ENCODE peak calls at places on chromosomes 1 and 21, in ten cellular contexts. One of them, this sample, is unnamed.

GRCh38 chr1:63784489-63785390 is 10.9 kb downstream of the ROR1 start:
- DNase-seq in psoas muscle: no peak
- DNase-seq in cardiac muscle cell: peak
- DNase-seq in NCI-H2171 treated with DMSO at 0.1 percent for 48 hours: peak
- DNase-seq in CD4-positive, alpha-beta memory T cell: no peak
- DNase-seq in IMR-90: no peak
- DNase-seq in caudate nucleus: no peak
- DNase-seq in HepG2: no peak
- DNase-seq in Panc1: no peak
- DNase-seq in progenitor cell of endocrine pancreas: no peak
- DNase-seq in this sample: peak

GRCh38 chr1:202683029-202683428 is 27.2 kb downstream of the SYT2 start:
- DNase-seq in progenitor cell of endocrine pancreas: no peak
- DNase-seq in IMR-90: no peak
- DNase-seq in Panc1: no peak
- DNase-seq in psoas muscle: no peak
- DNase-seq in cardiac muscle cell: no peak
- DNase-seq in caudate nucleus: no peak
- DNase-seq in CD4-positive, alpha-beta memory T cell: no peak
- DNase-seq in HepG2: no peak
- DNase-seq in NCI-H2171 treated with DMSO at 0.1 percent for 48 hours: no peak
- DNase-seq in this sample: no peak

GRCh38 chr1:247110627-247111258 is 6.6 kb upstream of the ZNF669 start:
- DNase-seq in HepG2: no peak
- DNase-seq in psoas muscle: no peak
- DNase-seq in CD4-positive, alpha-beta memory T cell: peak
- DNase-seq in Panc1: no peak
- DNase-seq in NCI-H2171 treated with DMSO at 0.1 percent for 48 hours: no peak
- DNase-seq in IMR-90: peak
- DNase-seq in cardiac muscle cell: no peak
- DNase-seq in progenitor cell of endocrine pancreas: no peak
- DNase-seq in caudate nucleus: no peak
- DNase-seq in this sample: no peak

GRCh38 chr1:3948344-3948743 is 48.3 kb upstream of the C1orf174 start:
- DNase-seq in Panc1: no peak
- DNase-seq in IMR-90: no peak
- DNase-seq in CD4-positive, alpha-beta memory T cell: no peak
- DNase-seq in NCI-H2171 treated with DMSO at 0.1 percent for 48 hours: no peak
- DNase-seq in caudate nucleus: no peak
- DNase-seq in progenitor cell of endocrine pancreas: no peak
- DNase-seq in HepG2: no peak
- DNase-seq in cardiac muscle cell: no peak
- DNase-seq in psoas muscle: no peak
- DNase-seq in this sample: no peak

GRCh38 chr1:151825811-151826660 is 5.6 kb downstream of the RORC start:
- DNase-seq in NCI-H2171 treated with DMSO at 0.1 percent for 48 hours: no peak
- DNase-seq in HepG2: no peak
- DNase-seq in cardiac muscle cell: no peak
- DNase-seq in caudate nucleus: no peak
- DNase-seq in progenitor cell of endocrine pancreas: no peak
- DNase-seq in psoas muscle: no peak
- DNase-seq in CD4-positive, alpha-beta memory T cell: no peak
- DNase-seq in Panc1: no peak
- DNase-seq in IMR-90: no peak
- DNase-seq in this sample: no peak

GRCh38 chr21:33969600-33969999 is 54.0 kb upstream of the ATP5PO start:
- DNase-seq in Panc1: no peak
- DNase-seq in IMR-90: no peak
- DNase-seq in cardiac muscle cell: no peak
- DNase-seq in NCI-H2171 treated with DMSO at 0.1 percent for 48 hours: no peak
- DNase-seq in CD4-positive, alpha-beta memory T cell: no peak
- DNase-seq in caudate nucleus: no peak
- DNase-seq in progenitor cell of endocrine pancreas: no peak
- DNase-seq in HepG2: peak
- DNase-seq in psoas muscle: no peak
- DNase-seq in this sample: no peak

GRCh38 chr1:226438007-226438406 is 30.1 kb upstream of the PARP1 start:
- DNase-seq in HepG2: peak
- DNase-seq in caudate nucleus: no peak
- DNase-seq in Panc1: no peak
- DNase-seq in NCI-H2171 treated with DMSO at 0.1 percent for 48 hours: peak
- DNase-seq in cardiac muscle cell: no peak
- DNase-seq in psoas muscle: no peak
- DNase-seq in CD4-positive, alpha-beta memory T cell: no peak
- DNase-seq in IMR-90: no peak
- DNase-seq in progenitor cell of endocrine pancreas: no peak
- DNase-seq in this sample: peak

GRCh38 chr1:162417650-162418049 is 5.7 kb upstream of the SH2D1B start:
- DNase-seq in Panc1: no peak
- DNase-seq in caudate nucleus: no peak
- DNase-seq in psoas muscle: no peak
- DNase-seq in NCI-H2171 treated with DMSO at 0.1 percent for 48 hours: no peak
- DNase-seq in IMR-90: no peak
- DNase-seq in HepG2: no peak
- DNase-seq in progenitor cell of endocrine pancreas: no peak
- DNase-seq in CD4-positive, alpha-beta memory T cell: no peak
- DNase-seq in cardiac muscle cell: no peak
- DNase-seq in this sample: no peak

GRCh38 chr1:185046639-185047038 is 1.3 kb downstream of the RNF2 start:
- DNase-seq in CD4-positive, alpha-beta memory T cell: no peak
- DNase-seq in progenitor cell of endocrine pancreas: no peak
- DNase-seq in cardiac muscle cell: no peak
- DNase-seq in psoas muscle: no peak
- DNase-seq in NCI-H2171 treated with DMSO at 0.1 percent for 48 hours: no peak
- DNase-seq in Panc1: no peak
- DNase-seq in caudate nucleus: no peak
- DNase-seq in IMR-90: no peak
- DNase-seq in HepG2: no peak
- DNase-seq in this sample: no peak

GRCh38 chr1:165436994-165437393 is 7.9 kb downstream of the RXRG start:
- DNase-seq in psoas muscle: no peak
- DNase-seq in progenitor cell of endocrine pancreas: no peak
- DNase-seq in HepG2: no peak
- DNase-seq in Panc1: no peak
- DNase-seq in cardiac muscle cell: no peak
- DNase-seq in CD4-positive, alpha-beta memory T cell: no peak
- DNase-seq in NCI-H2171 treated with DMSO at 0.1 percent for 48 hours: no peak
- DNase-seq in caudate nucleus: no peak
- DNase-seq in IMR-90: no peak
- DNase-seq in this sample: no peak

GRCh38 chr1:220875233-220875632 is 4.0 kb upstream of the HLX start:
- DNase-seq in Panc1: no peak
- DNase-seq in HepG2: no peak
- DNase-seq in caudate nucleus: no peak
- DNase-seq in CD4-positive, alpha-beta memory T cell: no peak
- DNase-seq in psoas muscle: no peak
- DNase-seq in IMR-90: no peak
- DNase-seq in cardiac muscle cell: no peak
- DNase-seq in progenitor cell of endocrine pancreas: no peak
- DNase-seq in NCI-H2171 treated with DMSO at 0.1 percent for 48 hours: no peak
- DNase-seq in this sample: no peak

GRCh38 chr1:5765465-5765864 is 226.8 kb downstream of the NPHP4 start:
- DNase-seq in HepG2: no peak
- DNase-seq in NCI-H2171 treated with DMSO at 0.1 percent for 48 hours: peak
- DNase-seq in cardiac muscle cell: no peak
- DNase-seq in CD4-positive, alpha-beta memory T cell: no peak
- DNase-seq in Panc1: no peak
- DNase-seq in psoas muscle: peak
- DNase-seq in progenitor cell of endocrine pancreas: no peak
- DNase-seq in IMR-90: no peak
- DNase-seq in caudate nucleus: no peak
- DNase-seq in this sample: no peak

GRCh38 chr1:167465751-167466150 is 52.6 kb downstream of the CD247 start:
- DNase-seq in HepG2: peak
- DNase-seq in IMR-90: no peak
- DNase-seq in caudate nucleus: no peak
- DNase-seq in NCI-H2171 treated with DMSO at 0.1 percent for 48 hours: no peak
- DNase-seq in progenitor cell of endocrine pancreas: no peak
- DNase-seq in Panc1: no peak
- DNase-seq in psoas muscle: no peak
- DNase-seq in cardiac muscle cell: no peak
- DNase-seq in CD4-positive, alpha-beta memory T cell: no peak
- DNase-seq in this sample: no peak

GRCh38 chr1:89363638-89364536 is at the start of gene GBP6:
- DNase-seq in NCI-H2171 treated with DMSO at 0.1 percent for 48 hours: no peak
- DNase-seq in IMR-90: no peak
- DNase-seq in cardiac muscle cell: peak
- DNase-seq in caudate nucleus: no peak
- DNase-seq in Panc1: no peak
- DNase-seq in CD4-positive, alpha-beta memory T cell: no peak
- DNase-seq in psoas muscle: no peak
- DNase-seq in progenitor cell of endocrine pancreas: no peak
- DNase-seq in HepG2: no peak
- DNase-seq in this sample: peak

GRCh38 chr1:185441608-185442007 is 124.6 kb upstream of the IVNS1ABP start:
- DNase-seq in IMR-90: peak
- DNase-seq in CD4-positive, alpha-beta memory T cell: no peak
- DNase-seq in psoas muscle: no peak
- DNase-seq in HepG2: peak
- DNase-seq in cardiac muscle cell: no peak
- DNase-seq in NCI-H2171 treated with DMSO at 0.1 percent for 48 hours: no peak
- DNase-seq in progenitor cell of endocrine pancreas: no peak
- DNase-seq in caudate nucleus: no peak
- DNase-seq in Panc1: no peak
- DNase-seq in this sample: peak

GRCh38 chr1:166485620-166486019 is 318.8 kb upstream of the FAM78B start:
- DNase-seq in progenitor cell of endocrine pancreas: no peak
- DNase-seq in cardiac muscle cell: no peak
- DNase-seq in CD4-positive, alpha-beta memory T cell: no peak
- DNase-seq in caudate nucleus: no peak
- DNase-seq in Panc1: no peak
- DNase-seq in psoas muscle: no peak
- DNase-seq in NCI-H2171 treated with DMSO at 0.1 percent for 48 hours: no peak
- DNase-seq in HepG2: no peak
- DNase-seq in IMR-90: no peak
- DNase-seq in this sample: no peak

GRCh38 chr1:154427173-154428139 is 22.3 kb downstream of the IL6R start:
- DNase-seq in caudate nucleus: no peak
- DNase-seq in Panc1: no peak
- DNase-seq in CD4-positive, alpha-beta memory T cell: no peak
- DNase-seq in HepG2: peak
- DNase-seq in cardiac muscle cell: no peak
- DNase-seq in IMR-90: peak
- DNase-seq in psoas muscle: peak
- DNase-seq in progenitor cell of endocrine pancreas: no peak
- DNase-seq in NCI-H2171 treated with DMSO at 0.1 percent for 48 hours: no peak
- DNase-seq in this sample: peak

GRCh38 chr1:210558302-210558701 is 229.6 kb downstream of the HHAT start:
- DNase-seq in NCI-H2171 treated with DMSO at 0.1 percent for 48 hours: peak
- DNase-seq in IMR-90: peak
- DNase-seq in CD4-positive, alpha-beta memory T cell: no peak
- DNase-seq in progenitor cell of endocrine pancreas: no peak
- DNase-seq in Panc1: no peak
- DNase-seq in psoas muscle: no peak
- DNase-seq in caudate nucleus: no peak
- DNase-seq in cardiac muscle cell: peak
- DNase-seq in HepG2: no peak
- DNase-seq in this sample: peak

GRCh38 chr1:13702425-13703127 is 2.6 kb downstream of the PRDM2 start:
- DNase-seq in caudate nucleus: no peak
- DNase-seq in cardiac muscle cell: no peak
- DNase-seq in HepG2: no peak
- DNase-seq in IMR-90: no peak
- DNase-seq in Panc1: no peak
- DNase-seq in psoas muscle: no peak
- DNase-seq in progenitor cell of endocrine pancreas: no peak
- DNase-seq in NCI-H2171 treated with DMSO at 0.1 percent for 48 hours: no peak
- DNase-seq in CD4-positive, alpha-beta memory T cell: peak
- DNase-seq in this sample: no peak

GRCh38 chr1:66402194-66402593 is 131.8 kb upstream of the SGIP1 start:
- DNase-seq in caudate nucleus: no peak
- DNase-seq in HepG2: no peak
- DNase-seq in Panc1: no peak
- DNase-seq in progenitor cell of endocrine pancreas: no peak
- DNase-seq in IMR-90: no peak
- DNase-seq in NCI-H2171 treated with DMSO at 0.1 percent for 48 hours: peak
- DNase-seq in cardiac muscle cell: no peak
- DNase-seq in psoas muscle: peak
- DNase-seq in CD4-positive, alpha-beta memory T cell: no peak
- DNase-seq in this sample: peak

GRCh38 chr1:184036517-184036949 is 995 bp downstream of the COLGALT2 start:
- DNase-seq in CD4-positive, alpha-beta memory T cell: peak
- DNase-seq in psoas muscle: peak
- DNase-seq in HepG2: peak
- DNase-seq in NCI-H2171 treated with DMSO at 0.1 percent for 48 hours: peak
- DNase-seq in caudate nucleus: no peak
- DNase-seq in cardiac muscle cell: peak
- DNase-seq in progenitor cell of endocrine pancreas: peak
- DNase-seq in Panc1: no peak
- DNase-seq in IMR-90: no peak
- DNase-seq in this sample: no peak

GRCh38 chr1:234499119-234500039 is 20.4 kb upstream of the TARBP1 start:
- DNase-seq in IMR-90: peak
- DNase-seq in psoas muscle: peak
- DNase-seq in cardiac muscle cell: peak
- DNase-seq in HepG2: peak
- DNase-seq in NCI-H2171 treated with DMSO at 0.1 percent for 48 hours: peak
- DNase-seq in Panc1: peak
- DNase-seq in CD4-positive, alpha-beta memory T cell: peak
- DNase-seq in progenitor cell of endocrine pancreas: peak
- DNase-seq in caudate nucleus: peak
- DNase-seq in this sample: peak